ENCODE peak calls at places on chromosomes 5 and 9, in four cellular contexts. One of them, this sample, is unnamed.

GRCh38 chr9:37972346-37972745 is 68.4 kb upstream of the SLC25A51 start:
- DNase-seq in HepG2: no peak
- DNase-seq in GM12878: no peak
- DNase-seq in H1: no peak
- DNase-seq in this sample: no peak

GRCh38 chr5:166117744-166118072 is 2173.7 kb upstream of the WWC1 start:
- DNase-seq in HepG2: no peak
- DNase-seq in GM12878: no peak
- DNase-seq in H1: no peak
- DNase-seq in this sample: no peak

GRCh38 chr5:150774145-150774544 is 4.4 kb upstream of the SMIM3 start:
- DNase-seq in HepG2: no peak
- DNase-seq in GM12878: no peak
- DNase-seq in H1: no peak
- DNase-seq in this sample: no peak

GRCh38 chr5:154485092-154485491 is 7.1 kb upstream of the HAND1 start:
- DNase-seq in HepG2: no peak
- DNase-seq in GM12878: no peak
- DNase-seq in H1: no peak
- DNase-seq in this sample: no peak

GRCh38 chr5:7437836-7438235 is 41.9 kb downstream of the ADCY2 start:
- DNase-seq in HepG2: no peak
- DNase-seq in GM12878: no peak
- DNase-seq in H1: no peak
- DNase-seq in this sample: no peak

GRCh38 chr5:73633060-73633459 is 7.1 kb downstream of the ARHGEF28 start:
- DNase-seq in HepG2: no peak
- DNase-seq in GM12878: no peak
- DNase-seq in H1: no peak
- DNase-seq in this sample: no peak

GRCh38 chr9:137429546-137429890 is 6.3 kb downstream of the NOXA1 start:
- DNase-seq in HepG2: no peak
- DNase-seq in GM12878: no peak
- DNase-seq in H1: no peak
- DNase-seq in this sample: no peak

GRCh38 chr5:53406630-53407316 is 73.7 kb upstream of the FST start:
- DNase-seq in HepG2: peak; percentile 5
- DNase-seq in GM12878: no peak
- DNase-seq in H1: no peak
- DNase-seq in this sample: no peak

GRCh38 chr9:122510502-122510901 is at the start of gene OR1J2:
- DNase-seq in HepG2: no peak
- DNase-seq in GM12878: no peak
- DNase-seq in H1: no peak
- DNase-seq in this sample: no peak

GRCh38 chr5:14351845-14352712 is 208.9 kb downstream of the TRIO start:
- DNase-seq in HepG2: peak; percentile 35
- DNase-seq in GM12878: no peak
- DNase-seq in H1: peak; percentile 38
- DNase-seq in this sample: peak; percentile 79

GRCh38 chr5:77143998-77144836 is 57.1 kb upstream of the ZBED3 start:
- DNase-seq in HepG2: peak; percentile 42
- DNase-seq in GM12878: peak; percentile 13
- DNase-seq in H1: peak; percentile 29
- DNase-seq in this sample: peak; percentile 72

GRCh38 chr9:109716631-109717030 is 63.4 kb upstream of the PALM2AKAP2 start:
- DNase-seq in HepG2: no peak
- DNase-seq in GM12878: no peak
- DNase-seq in H1: no peak
- DNase-seq in this sample: no peak
- TF ChIP-seq SP1 in HepG2: no peak
- TF ChIP-seq SP1 in GM12878: no peak
- TF ChIP-seq SP1 in H1: no peak
- TF ChIP-seq SP1 in this sample: no peak

GRCh38 chr5:100706796-100707195 is 171.6 kb downstream of the FAM174A start:
- DNase-seq in HepG2: no peak
- DNase-seq in GM12878: no peak
- DNase-seq in H1: no peak
- DNase-seq in this sample: no peak

GRCh38 chr5:100709771-100710170 is 174.6 kb downstream of the FAM174A start:
- DNase-seq in HepG2: no peak
- DNase-seq in GM12878: no peak
- DNase-seq in H1: no peak
- DNase-seq in this sample: no peak

GRCh38 chr5:100708625-100709171 is 173.5 kb downstream of the FAM174A start:
- DNase-seq in HepG2: no peak
- DNase-seq in GM12878: no peak
- DNase-seq in H1: no peak
- DNase-seq in this sample: no peak
- TF ChIP-seq SUZ12 in HepG2: no peak
- TF ChIP-seq SUZ12 in GM12878: no peak
- TF ChIP-seq SUZ12 in H1: no peak
- TF ChIP-seq SUZ12 in this sample: no peak

DNA sequence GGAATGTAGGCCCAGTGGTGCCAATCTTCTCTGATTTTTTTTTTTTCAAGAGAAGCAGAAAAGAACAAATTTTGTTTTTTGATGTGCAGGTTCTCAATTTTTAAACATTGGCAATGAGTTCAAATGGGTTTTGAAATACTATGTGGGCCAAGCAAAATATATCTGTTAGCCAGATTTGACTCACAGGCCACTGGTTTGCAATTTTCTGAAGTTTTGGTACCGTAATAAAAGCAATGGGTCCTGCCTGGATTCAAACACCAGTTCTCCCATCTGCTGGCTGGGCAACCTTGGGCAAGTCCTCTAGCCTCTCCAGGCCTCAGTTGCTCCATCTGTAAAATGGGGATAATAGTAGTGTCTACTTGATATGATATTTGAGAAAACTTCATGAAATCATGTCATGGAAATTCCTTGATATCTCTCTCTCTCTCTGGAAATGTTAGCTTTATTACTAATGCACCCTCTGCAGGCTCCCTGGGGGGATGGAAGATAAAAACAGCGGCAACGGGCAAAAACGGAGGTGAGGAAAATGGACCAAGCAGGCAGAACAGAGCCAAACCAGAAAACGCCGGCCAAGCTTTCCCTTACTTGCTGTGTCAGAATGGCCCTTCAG is 63.4 kb downstream of the SMIM23 start:
- DNase-seq in HepG2: no peak
- DNase-seq in GM12878: no peak
- DNase-seq in H1: no peak
- DNase-seq in this sample: no peak
- TF ChIP-seq SP1 in HepG2: no peak
- TF ChIP-seq SP1 in GM12878: no peak
- TF ChIP-seq SP1 in H1: no peak
- TF ChIP-seq SP1 in this sample: no peak

GRCh38 chr5:1933364-1934055 is 50.8 kb upstream of the IRX4 start:
- DNase-seq in HepG2: no peak
- DNase-seq in GM12878: no peak
- DNase-seq in H1: no peak
- DNase-seq in this sample: no peak
- TF ChIP-seq SUZ12 in HepG2: no peak
- TF ChIP-seq SUZ12 in GM12878: no peak
- TF ChIP-seq SUZ12 in H1: no peak
- TF ChIP-seq SUZ12 in this sample: no peak

DNA sequence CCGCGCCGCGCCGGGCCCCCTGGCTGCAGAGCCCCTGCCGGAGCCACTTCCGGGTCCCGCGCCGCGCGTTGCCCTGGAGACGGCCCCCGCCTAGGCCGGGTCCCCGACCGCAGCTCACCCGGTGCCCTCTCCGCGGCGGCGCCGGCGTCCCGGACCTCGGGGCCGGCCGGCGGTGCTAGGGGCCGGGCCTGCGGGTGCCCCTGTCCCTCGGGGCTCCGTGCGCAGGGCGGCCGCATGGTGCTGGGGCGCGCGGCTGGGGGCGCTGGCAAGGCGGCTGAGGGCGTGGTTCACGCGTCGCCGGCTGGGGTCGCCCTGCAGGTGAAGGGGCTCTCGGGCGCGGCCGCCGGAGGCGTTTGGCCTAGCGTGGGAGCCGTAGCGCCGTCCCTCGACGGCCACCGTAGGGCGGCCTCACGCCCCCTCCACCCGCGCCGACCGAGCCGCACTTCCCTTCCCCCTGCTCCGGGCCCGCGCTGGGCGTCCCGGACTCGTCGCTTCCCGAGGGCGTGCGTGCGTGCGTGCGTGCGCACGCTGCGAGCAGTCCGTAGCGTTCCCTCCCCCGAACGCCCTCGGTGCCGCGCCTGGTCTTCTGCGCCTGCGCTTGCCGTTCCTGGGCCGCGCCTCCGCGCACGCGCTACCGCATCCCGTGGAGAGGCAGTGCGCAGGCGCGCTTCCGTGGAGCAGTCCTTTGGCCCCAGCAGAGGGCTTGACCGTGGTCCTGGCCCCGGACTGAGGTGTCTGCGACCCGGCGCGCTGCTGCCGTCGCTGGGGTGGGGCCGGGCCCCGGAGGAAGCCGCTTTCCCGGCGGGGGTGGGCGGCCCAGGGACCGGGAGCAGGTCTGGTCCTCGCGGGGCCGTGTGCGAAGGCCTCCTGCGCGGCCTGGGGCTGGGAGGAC is at the start of gene TMEM250:
- DNase-seq in HepG2: peak; percentile 92
- DNase-seq in GM12878: peak; percentile 92
- DNase-seq in H1: peak; percentile 87
- DNase-seq in this sample: peak; percentile 97
- TF ChIP-seq SP1 in HepG2: peak; percentile 77
- TF ChIP-seq SP1 in GM12878: peak; percentile 81
- TF ChIP-seq SP1 in H1: no peak
- TF ChIP-seq SP1 in this sample: no peak

GRCh38 chr9:99185328-99185632 is 36.5 kb downstream of the ALG2 start:
- DNase-seq in HepG2: no peak
- DNase-seq in GM12878: no peak
- DNase-seq in H1: no peak
- DNase-seq in this sample: no peak

GRCh38 chr9:99184073-99184426 is 37.7 kb downstream of the ALG2 start:
- DNase-seq in HepG2: no peak
- DNase-seq in GM12878: no peak
- DNase-seq in H1: no peak
- DNase-seq in this sample: no peak

GRCh38 chr9:99181621-99182020 is 40.1 kb downstream of the ALG2 start:
- DNase-seq in HepG2: no peak
- DNase-seq in GM12878: peak; percentile 85
- DNase-seq in H1: no peak
- DNase-seq in this sample: no peak

GRCh38 chr9:99184427-99185327 is 37.1 kb downstream of the ALG2 start:
- DNase-seq in HepG2: peak; percentile 80
- DNase-seq in GM12878: peak; percentile 80
- DNase-seq in H1: peak; percentile 81
- DNase-seq in this sample: peak; percentile 81

GRCh38 chr9:99183616-99184015 is 38.1 kb downstream of the ALG2 start:
- DNase-seq in HepG2: no peak
- DNase-seq in GM12878: no peak
- DNase-seq in H1: no peak
- DNase-seq in this sample: no peak
- TF ChIP-seq SUZ12 in HepG2: no peak
- TF ChIP-seq SUZ12 in GM12878: no peak
- TF ChIP-seq SUZ12 in H1: no peak
- TF ChIP-seq SUZ12 in this sample: no peak

DNA sequence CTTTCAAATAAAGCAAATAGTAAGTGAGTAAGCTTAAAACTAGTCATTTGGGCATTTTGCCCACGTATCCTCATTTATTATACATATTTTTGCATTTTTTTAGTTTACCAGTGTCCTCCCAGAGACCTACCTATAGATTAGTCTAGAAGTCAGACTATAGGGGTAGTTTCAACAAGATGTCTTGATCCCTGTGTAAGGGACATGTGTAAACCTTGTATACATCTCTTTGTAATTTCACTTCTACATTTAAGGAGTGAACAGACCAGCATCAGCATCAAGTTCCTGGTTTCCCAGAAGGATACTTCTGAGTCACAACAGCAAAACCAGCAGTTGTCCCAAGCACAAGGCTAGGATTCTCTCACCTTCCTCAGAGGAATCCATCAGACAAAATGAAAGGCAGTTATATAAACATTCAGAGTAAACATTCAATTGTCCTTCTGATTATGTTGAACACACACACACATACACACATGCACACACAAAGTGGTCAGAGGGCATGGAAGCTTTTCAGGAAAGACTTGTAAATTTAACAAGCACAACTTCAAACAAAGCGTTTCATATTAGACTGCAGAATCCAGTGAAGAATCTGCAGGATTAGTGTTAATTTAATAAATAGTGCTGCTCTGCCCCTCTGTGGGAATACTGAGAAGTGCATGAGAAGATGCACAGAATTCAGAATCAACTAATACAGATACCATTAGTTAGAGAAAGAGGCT is 55.4 kb downstream of the HINT1 start:
- DNase-seq in HepG2: peak; percentile 17
- DNase-seq in GM12878: peak; percentile 12
- DNase-seq in H1: no peak
- DNase-seq in this sample: peak; percentile 32
- TF ChIP-seq SP1 in HepG2: no peak
- TF ChIP-seq SP1 in GM12878: no peak
- TF ChIP-seq SP1 in H1: no peak
- TF ChIP-seq SP1 in this sample: no peak

GRCh38 chr9:129989740-129990139 is 53.2 kb downstream of the FNBP1 start:
- DNase-seq in HepG2: no peak
- DNase-seq in GM12878: no peak
- DNase-seq in H1: no peak
- DNase-seq in this sample: no peak
- TF ChIP-seq SUZ12 in HepG2: no peak
- TF ChIP-seq SUZ12 in GM12878: no peak
- TF ChIP-seq SUZ12 in H1: no peak
- TF ChIP-seq SUZ12 in this sample: no peak

DNA sequence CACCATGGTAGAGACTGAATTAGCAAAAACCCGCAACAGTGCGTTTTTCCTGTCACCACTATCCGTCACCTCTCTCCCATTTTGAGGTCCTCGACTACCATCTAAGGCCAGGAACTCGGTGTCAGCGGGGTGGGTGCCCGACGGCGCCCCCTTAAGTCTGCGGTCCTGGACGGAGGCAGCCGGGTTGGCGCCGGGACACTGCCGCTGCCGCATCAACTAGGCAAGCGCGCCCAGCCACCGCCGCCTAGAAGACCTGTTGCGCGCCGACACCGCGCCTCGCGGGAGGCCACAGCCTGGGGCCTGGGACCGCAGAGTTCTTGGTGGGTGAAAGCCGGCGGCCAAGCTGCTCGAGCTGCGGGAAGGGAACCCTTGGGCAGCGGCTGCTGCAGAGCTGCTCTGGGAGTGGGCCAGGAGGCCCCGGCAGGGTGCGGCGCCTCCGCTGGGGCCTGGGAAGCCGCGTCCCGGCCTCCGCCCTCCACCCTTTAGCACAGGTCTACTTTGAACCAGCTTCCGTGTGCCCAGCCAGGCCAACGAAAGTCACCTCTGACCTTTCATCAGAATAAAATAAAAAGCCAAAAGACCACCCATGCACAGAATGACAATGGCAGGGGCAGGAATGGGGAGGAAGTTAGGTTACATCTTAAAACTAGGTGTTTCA is 3.5 kb downstream of the FOXB2 start:
- DNase-seq in HepG2: no peak
- DNase-seq in GM12878: no peak
- DNase-seq in H1: no peak
- DNase-seq in this sample: no peak
- TF ChIP-seq SP1 in HepG2: no peak
- TF ChIP-seq SP1 in GM12878: no peak
- TF ChIP-seq SP1 in H1: no peak
- TF ChIP-seq SP1 in this sample: no peak